ENCODE peak calls at places on chromosome 2, in ten cellular contexts. A is NCI-H510A treated with DMSO at 0.1 percent for 48 hours, K is thyroid gland, W is AG09309, P is substantia nigra, J is PC-9, G is T-helper 2 cell, C is HS-5, E is nephron progenitor cell, I is RWPE1. S is an unnamed sample.

GRCh38 chr2:220434365-220434764 is 806.9 kb downstream of the SLC4A3 start:
- DNase-seq in A (no peak), K (no peak), W (peak), P (no peak), J (no peak), G (no peak), C (peak), E (no peak), I (peak), S (peak)

GRCh38 chr2:207148025-207148424 is 17.7 kb downstream of the KLF7 start:
- DNase-seq in A (no peak), K (no peak), W (peak), P (no peak), J (no peak), G (no peak), C (peak), E (no peak), I (no peak), S (no peak)

GRCh38 chr2:120415060-120415459 is 69.1 kb downstream of the INHBB start:
- DNase-seq in A (no peak), K (no peak), W (no peak), P (no peak), J (no peak), G (no peak), C (no peak), E (no peak), I (no peak), S (no peak)

GRCh38 chr2:63049291-63050185 is 1.1 kb upstream of the OTX1 start:
- DNase-seq in A (no peak), K (no peak), W (no peak), P (no peak), J (no peak), G (no peak), C (no peak), E (peak), I (no peak), S (no peak)

GRCh38 chr2:188345020-188345419 is 53.3 kb downstream of the GULP1 start:
- DNase-seq in A (no peak), K (peak), W (no peak), P (no peak), J (no peak), G (no peak), C (no peak), E (no peak), I (no peak), S (no peak)

GRCh38 chr2:101151141-101151858 is at the start of gene TBC1D8:
- DNase-seq in A (peak), K (peak), W (no peak), P (peak), J (peak), G (peak), C (peak), E (peak), I (peak), S (peak)

GRCh38 chr2:110867078-110867477 is 134.7 kb downstream of the ACOXL start:
- DNase-seq in A (no peak), K (no peak), W (no peak), P (no peak), J (no peak), G (no peak), C (no peak), E (no peak), I (no peak), S (no peak)

GRCh38 chr2:101305492-101306123 is 2.9 kb downstream of the RNF149 start:
- DNase-seq in A (no peak), K (no peak), W (peak), P (no peak), J (no peak), G (no peak), C (no peak), E (no peak), I (peak), S (peak)

GRCh38 chr2:37669500-37669899 is 1.9 kb downstream of the CDC42EP3 start:
- DNase-seq in A (no peak), K (no peak), W (no peak), P (no peak), J (no peak), G (no peak), C (no peak), E (no peak), I (no peak), S (no peak)

GRCh38 chr2:201220102-201220570 is 37.2 kb downstream of the CASP10 start:
- DNase-seq in A (no peak), K (peak), W (no peak), P (no peak), J (peak), G (no peak), C (no peak), E (no peak), I (peak), S (no peak)

GRCh38 chr2:86021396-86022378 is 84.0 kb downstream of the POLR1A start:
- DNase-seq in A (no peak), K (peak), W (no peak), P (no peak), J (no peak), G (no peak), C (no peak), E (no peak), I (no peak), S (no peak)